ENCODE peak calls at places on chromosomes 4 and X, in eight cellular contexts. J is epithelial cell of esophagus, W is GM06990, S is HCT116, G is skeletal muscle cell, K is lower lobe of right lung, I is right cardiac atrium, X is fibroblast of mammary gland. O is an unnamed sample.

GRCh38 chrX:110045421-110045820 is 42.5 kb downstream of the TMEM164 start:
- DNase-seq in J (no peak), W (no peak), S (no peak), G (no peak), K (no peak), I (no peak), X (no peak), O (no peak)

GRCh38 chr4:65893957-65894755 is 223.9 kb upstream of the EPHA5 start:
- DNase-seq in J (no peak), W (no peak), S (no peak), G (peak), K (no peak), I (no peak), X (peak), O (no peak)

GRCh38 chr4:65646136-65646535 is 24.2 kb downstream of the EPHA5 start:
- DNase-seq in J (peak), W (no peak), S (no peak), G (no peak), K (no peak), I (no peak), X (no peak), O (no peak)

GRCh38 chr4:56742080-56742871 is 61.2 kb upstream of the HOPX start:
- DNase-seq in J (peak), W (no peak), S (no peak), G (peak), K (no peak), I (no peak), X (peak), O (peak)

GRCh38 chr4:52051615-52052474 is 741 bp downstream of the SPATA18 start:
- DNase-seq in J (peak), W (peak), S (no peak), G (peak), K (peak), I (peak), X (peak), O (peak)

GRCh38 chr4:110163327-110164070 is 34.9 kb downstream of the ELOVL6 start:
- DNase-seq in J (peak), W (no peak), S (peak), G (peak), K (no peak), I (no peak), X (peak), O (peak)

GRCh38 chr4:76780781-76781697 is 116.9 kb downstream of the SOWAHB start:
- DNase-seq in J (no peak), W (no peak), S (no peak), G (no peak), K (no peak), I (no peak), X (no peak), O (peak)

GRCh38 chrX:136954930-136955329 is 74.4 kb upstream of the RBMX start:
- DNase-seq in J (peak), W (no peak), S (peak), G (no peak), K (no peak), I (no peak), X (peak), O (peak)

GRCh38 chrX:134139090-134139489 is 97.9 kb upstream of the CCDC160 start:
- DNase-seq in J (no peak), W (no peak), S (no peak), G (no peak), K (no peak), I (no peak), X (no peak), O (no peak)

GRCh38 chr4:23947826-23948225 is 58.0 kb upstream of the PPARGC1A start:
- DNase-seq in J (no peak), W (no peak), S (no peak), G (no peak), K (no peak), I (no peak), X (no peak), O (no peak)

GRCh38 chr4:113961322-113961698 is 18.1 kb downstream of the ARSJ start:
- DNase-seq in J (peak), W (no peak), S (no peak), G (peak), K (no peak), I (no peak), X (peak), O (peak)

GRCh38 chrX:12065251-12065650 is 73.0 kb upstream of the FRMPD4 start:
- DNase-seq in J (peak), W (no peak), S (no peak), G (no peak), K (no peak), I (no peak), X (peak), O (peak)

GRCh38 chr4:148268835-148269234 is 173.4 kb downstream of the NR3C2 start:
- DNase-seq in J (peak), W (no peak), S (no peak), G (no peak), K (no peak), I (no peak), X (no peak), O (no peak)

GRCh38 chrX:133880032-133880443 is 105.4 kb downstream of the GPC3 start:
- DNase-seq in J (no peak), W (peak), S (no peak), G (no peak), K (no peak), I (no peak), X (no peak), O (no peak)

GRCh38 chr4:90474484-90474883 is 347.3 kb downstream of the CCSER1 start:
- DNase-seq in J (no peak), W (no peak), S (no peak), G (no peak), K (no peak), I (no peak), X (no peak), O (no peak)

GRCh38 chrX:79623098-79623762 is 256.1 kb upstream of the ITM2A start:
- DNase-seq in J (no peak), W (no peak), S (no peak), G (no peak), K (no peak), I (no peak), X (no peak), O (no peak)

GRCh38 chr4:85860066-85860465 is 385.1 kb downstream of the ARHGAP24 start:
- DNase-seq in J (peak), W (no peak), S (no peak), G (peak), K (no peak), I (no peak), X (peak), O (no peak)

GRCh38 chr4:36677122-36677521 is 395.7 kb downstream of the DTHD1 start:
- DNase-seq in J (peak), W (no peak), S (no peak), G (no peak), K (no peak), I (no peak), X (no peak), O (no peak)

GRCh38 chr4:55181606-55182005 is 56.2 kb upstream of the KDR start:
- DNase-seq in J (no peak), W (no peak), S (no peak), G (no peak), K (no peak), I (no peak), X (peak), O (peak)

GRCh38 chr4:169652535-169652934 is 32.2 kb downstream of the CLCN3 start:
- DNase-seq in J (no peak), W (no peak), S (no peak), G (no peak), K (no peak), I (no peak), X (no peak), O (no peak)

GRCh38 chr4:142534994-142535393 is 311.1 kb downstream of the INPP4B start:
- DNase-seq in J (peak), W (no peak), S (no peak), G (no peak), K (no peak), I (no peak), X (peak), O (peak)

GRCh38 chrX:150566734-150567182 is 1.7 kb upstream of the MTM1 start:
- DNase-seq in J (no peak), W (no peak), S (no peak), G (no peak), K (no peak), I (no peak), X (no peak), O (no peak)

GRCh38 chr4:8586671-8587468 is 5.7 kb upstream of the CPZ start:
- DNase-seq in J (no peak), W (no peak), S (no peak), G (no peak), K (peak), I (no peak), X (no peak), O (no peak)

GRCh38 chr4:8391972-8392371 is 48.6 kb downstream of the ACOX3 start:
- DNase-seq in J (peak), W (peak), S (no peak), G (peak), K (no peak), I (no peak), X (peak), O (peak)

GRCh38 chr4:140666889-140667614 is 89.1 kb downstream of the TBC1D9 start:
- DNase-seq in J (no peak), W (no peak), S (no peak), G (no peak), K (no peak), I (no peak), X (no peak), O (no peak)

GRCh38 chr4:168265327-168265726 is 53.2 kb downstream of the DDX60 start:
- DNase-seq in J (no peak), W (no peak), S (no peak), G (peak), K (no peak), I (no peak), X (no peak), O (no peak)

GRCh38 chr4:14831447-14831846 is 170.8 kb upstream of the CPEB2 start:
- DNase-seq in J (peak), W (no peak), S (no peak), G (no peak), K (no peak), I (no peak), X (no peak), O (no peak)

GRCh38 chrX:926070-926469 is 286.4 kb downstream of the CRLF2 start:
- DNase-seq in J (no peak), W (no peak), S (no peak), G (no peak), K (no peak), I (no peak), X (no peak), O (no peak)

GRCh38 chrX:672931-673330 is 42.3 kb downstream of the SHOX start:
- DNase-seq in J (no peak), W (no peak), S (no peak), G (no peak), K (no peak), I (no peak), X (no peak), O (no peak)

GRCh38 chr4:133483600-133484246 is 334.6 kb downstream of the PCDH10 start:
- DNase-seq in J (peak), W (no peak), S (peak), G (no peak), K (no peak), I (no peak), X (peak), O (peak)

GRCh38 chrX:133188631-133189030 is 29.5 kb downstream of the TFDP3 start:
- DNase-seq in J (no peak), W (no peak), S (no peak), G (no peak), K (no peak), I (no peak), X (no peak), O (no peak)

GRCh38 chr4:105637409-105638258 is 70.9 kb downstream of the INTS12 start:
- DNase-seq in J (peak), W (peak), S (no peak), G (no peak), K (peak), I (peak), X (peak), O (peak)

GRCh38 chrX:49117597-49117996 is 5.9 kb downstream of the GPKOW start:
- DNase-seq in J (no peak), W (no peak), S (no peak), G (no peak), K (no peak), I (no peak), X (no peak), O (no peak)

GRCh38 chrX:49120104-49120503 is 3.4 kb downstream of the GPKOW start:
- DNase-seq in J (peak), W (no peak), S (no peak), G (no peak), K (no peak), I (no peak), X (no peak), O (no peak)

DNA sequence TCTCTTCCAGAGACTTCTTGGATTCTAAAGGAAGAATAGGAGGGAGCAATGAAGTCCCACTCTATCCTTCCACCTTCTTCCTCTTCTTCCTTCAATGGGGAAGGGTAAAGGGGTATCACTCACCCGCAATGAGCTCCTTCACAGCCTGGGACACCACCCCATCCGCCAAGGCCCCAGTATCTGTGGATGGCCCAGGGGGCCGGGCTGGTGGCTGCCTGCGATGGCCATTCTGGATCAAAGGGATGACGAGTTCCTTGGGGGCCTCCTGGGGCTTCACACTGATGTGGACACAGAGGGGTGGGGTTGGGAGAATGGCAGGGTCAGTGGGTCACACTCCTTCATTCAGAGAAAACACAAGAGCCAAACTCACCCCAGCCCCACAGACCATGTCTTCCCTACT is 1.0 kb downstream of the GPKOW start:
- DNase-seq in J (no peak), W (no peak), S (no peak), G (no peak), K (no peak), I (no peak), X (no peak), O (no peak)
- H3K4me3 ChIP-seq in J (peak), W (peak), S (peak), G (peak), K (peak), I (peak), X (peak), O (peak)

GRCh38 chrX:153944140-153944799 is at the start of gene RENBP:
- DNase-seq in J (no peak), W (no peak), S (no peak), G (no peak), K (peak), I (peak), X (no peak), O (no peak)
- H3K4me3 ChIP-seq in J (no peak), W (no peak), S (no peak), G (no peak), K (peak), I (peak), X (no peak), O (peak)

DNA sequence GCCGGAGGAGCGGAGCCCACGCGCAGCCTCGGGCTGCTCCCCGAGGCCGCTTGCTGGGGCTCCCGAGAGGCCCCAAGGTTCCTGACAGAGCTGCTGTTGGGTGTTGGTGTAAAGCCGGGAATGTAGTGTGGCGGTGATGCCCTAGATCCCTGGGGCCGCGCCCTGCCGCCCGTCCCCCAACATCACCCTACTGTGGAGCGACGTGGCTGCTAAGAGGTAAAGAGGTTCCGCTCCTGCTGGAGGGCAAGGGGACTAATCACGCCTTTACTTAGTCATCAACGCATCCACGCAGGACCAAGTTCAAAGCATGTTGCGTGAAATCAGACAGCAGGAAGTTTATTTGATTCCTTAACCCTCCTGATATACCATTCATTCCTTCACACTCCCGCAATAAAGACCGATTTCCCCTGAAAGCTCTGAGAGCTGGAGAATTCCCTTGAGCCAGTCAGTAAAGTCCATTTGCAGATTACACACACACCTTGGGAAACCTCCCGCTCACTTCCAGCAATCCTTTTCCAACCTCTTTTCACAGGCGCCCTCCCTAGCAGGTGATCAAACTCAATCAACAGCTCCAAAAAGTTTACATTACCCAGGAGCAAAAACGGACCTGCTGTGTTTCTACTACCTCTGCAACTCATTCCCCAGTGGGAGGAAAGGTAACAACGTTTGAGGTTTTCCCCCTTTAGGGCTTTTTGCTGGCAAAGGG is 578 bp upstream of the GABRA2 start:
- DNase-seq in J (no peak), W (no peak), S (no peak), G (no peak), K (no peak), I (no peak), X (no peak), O (no peak)
- H3K4me3 ChIP-seq in J (no peak), W (no peak), S (no peak), G (no peak), K (peak), I (peak), X (no peak), O (peak)

GRCh38 chr4:41142946-41143720 is 71.2 kb downstream of the APBB2 start:
- DNase-seq in J (peak), W (no peak), S (no peak), G (peak), K (no peak), I (peak), X (peak), O (peak)

GRCh38 chr4:41142356-41142755 is 72.0 kb downstream of the APBB2 start:
- DNase-seq in J (no peak), W (no peak), S (no peak), G (no peak), K (no peak), I (peak), X (no peak), O (no peak)

GRCh38 chr4:41143721-41144379 is 70.5 kb downstream of the APBB2 start:
- DNase-seq in J (no peak), W (no peak), S (no peak), G (no peak), K (no peak), I (no peak), X (peak), O (no peak)

GRCh38 chr4:41140410-41140809 is 73.9 kb downstream of the APBB2 start:
- DNase-seq in J (no peak), W (no peak), S (no peak), G (no peak), K (no peak), I (no peak), X (no peak), O (no peak)

DNA sequence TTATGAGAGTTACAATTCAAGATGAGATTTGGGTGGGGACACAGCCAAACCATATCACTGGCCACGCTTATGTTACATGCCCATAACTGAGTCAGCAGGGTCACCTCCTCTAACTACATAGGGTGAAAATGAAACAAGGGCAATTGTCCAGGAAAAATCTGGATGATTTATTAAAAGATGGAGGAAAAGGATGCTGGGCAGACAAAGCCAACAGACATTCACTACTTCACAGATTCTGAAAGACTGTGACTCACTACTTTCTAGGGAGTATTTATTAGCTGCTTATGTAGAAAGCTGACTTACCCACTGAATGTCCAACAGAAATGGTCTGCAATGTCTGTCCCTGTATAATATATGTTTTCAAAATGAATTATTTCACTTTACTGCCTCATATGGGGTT is 72.4 kb downstream of the APBB2 start:
- DNase-seq in J (peak), W (no peak), S (no peak), G (peak), K (no peak), I (no peak), X (peak), O (peak)
- H3K4me3 ChIP-seq in J (no peak), W (no peak), S (no peak), G (no peak), K (no peak), I (no peak), X (no peak), O (no peak)

GRCh38 chrX:4825550-4825949 is 1112.1 kb upstream of the PRKX start:
- DNase-seq in J (no peak), W (no peak), S (no peak), G (no peak), K (no peak), I (no peak), X (no peak), O (no peak)
- H3K4me3 ChIP-seq in J (no peak), W (no peak), S (no peak), G (no peak), K (no peak), I (no peak), X (no peak), O (no peak)

GRCh38 chrX:47198026-47198686 is 4.5 kb downstream of the UBA1 start:
- DNase-seq in J (no peak), W (no peak), S (no peak), G (no peak), K (no peak), I (no peak), X (no peak), O (no peak)

GRCh38 chrX:47194388-47194787 is 759 bp downstream of the UBA1 start:
- DNase-seq in J (no peak), W (no peak), S (no peak), G (no peak), K (no peak), I (no peak), X (no peak), O (no peak)

GRCh38 chrX:47197526-47197925 is 3.9 kb downstream of the UBA1 start:
- DNase-seq in J (no peak), W (no peak), S (no peak), G (no peak), K (no peak), I (no peak), X (no peak), O (no peak)

GRCh38 chrX:47193475-47194241 is at the start of gene UBA1:
- DNase-seq in J (peak), W (peak), S (peak), G (peak), K (peak), I (peak), X (peak), O (peak)

GRCh38 chrX:47196098-47196497 is 2.5 kb downstream of the UBA1 start:
- DNase-seq in J (no peak), W (no peak), S (no peak), G (no peak), K (no peak), I (no peak), X (no peak), O (no peak)
- H3K4me3 ChIP-seq in J (peak), W (no peak), S (no peak), G (peak), K (peak), I (peak), X (peak), O (peak)

GRCh38 chrX:34915463-34916225 is 27.0 kb upstream of the FAM47B start:
- DNase-seq in J (peak), W (no peak), S (no peak), G (no peak), K (no peak), I (no peak), X (no peak), O (no peak)

GRCh38 chrX:34917146-34917545 is 25.4 kb upstream of the FAM47B start:
- DNase-seq in J (no peak), W (no peak), S (no peak), G (no peak), K (no peak), I (no peak), X (peak), O (peak)

GRCh38 chrX:34918091-34918736 is 24.4 kb upstream of the FAM47B start:
- DNase-seq in J (peak), W (no peak), S (no peak), G (no peak), K (no peak), I (no peak), X (peak), O (peak)

GRCh38 chrX:34918856-34919255 is 23.7 kb upstream of the FAM47B start:
- DNase-seq in J (peak), W (no peak), S (no peak), G (no peak), K (no peak), I (no peak), X (peak), O (peak)
- H3K4me3 ChIP-seq in J (no peak), W (no peak), S (no peak), G (no peak), K (no peak), I (no peak), X (no peak), O (no peak)

O was measured in fibroblast of villous mesenchyme.